ENCODE peak calls at places on chromosomes 6 and 20, in seven cellular contexts. D, I, U, T, K, L and M are unnamed samples.

GRCh38 chr20:44231193-44231592 is 15.9 kb upstream of the GDAP1L1 start:
- DNase-seq in D (no peak), I (no peak), U (no peak), T (no peak), K (no peak), L (no peak), M (no peak)

GRCh38 chr20:31788578-31788977 is 30.6 kb upstream of the MYLK2 start:
- DNase-seq in D (no peak), I (no peak), U (peak), T (no peak), K (no peak), L (no peak), M (no peak)

GRCh38 chr6:51996296-51996947 is 91.0 kb downstream of the PKHD1 start:
- DNase-seq in D (no peak), I (no peak), U (no peak), T (no peak), K (no peak), L (no peak), M (no peak)

GRCh38 chr20:41903614-41904013 is 285.4 kb upstream of the CHD6 start:
- DNase-seq in D (no peak), I (no peak), U (no peak), T (no peak), K (no peak), L (no peak), M (no peak)

GRCh38 chr6:4516206-4516605 is 260.0 kb upstream of the CDYL start:
- DNase-seq in D (no peak), I (no peak), U (no peak), T (no peak), K (no peak), L (no peak), M (no peak)

GRCh38 chr6:135537782-135538301 is 40.3 kb upstream of the AHI1 start:
- DNase-seq in D (peak), I (no peak), U (no peak), T (no peak), K (no peak), L (no peak), M (peak)

GRCh38 chr20:59547596-59547995 is 56.7 kb upstream of the PHACTR3 start:
- DNase-seq in D (no peak), I (no peak), U (no peak), T (no peak), K (no peak), L (no peak), M (no peak)

GRCh38 chr6:154996841-154997311 is 1.8 kb downstream of the TIAM2 start:
- DNase-seq in D (no peak), I (no peak), U (no peak), T (no peak), K (no peak), L (no peak), M (peak)

GRCh38 chr6:109511832-109512231 is 28.8 kb upstream of the ZBTB24 start:
- DNase-seq in D (no peak), I (no peak), U (no peak), T (no peak), K (no peak), L (no peak), M (no peak)

GRCh38 chr6:36727491-36728021 is 29.9 kb downstream of the RAB44 start:
- DNase-seq in D (no peak), I (no peak), U (no peak), T (no peak), K (no peak), L (no peak), M (no peak)

GRCh38 chr6:134199848-134200606 is 117.9 kb downstream of the SGK1 start:
- DNase-seq in D (no peak), I (no peak), U (no peak), T (no peak), K (no peak), L (no peak), M (no peak)

GRCh38 chr6:42135161-42135560 is 7.3 kb downstream of the C6orf132 start:
- DNase-seq in D (no peak), I (no peak), U (no peak), T (no peak), K (no peak), L (no peak), M (no peak)

GRCh38 chr6:40328376-40328987 is 258.7 kb downstream of the LRFN2 start:
- DNase-seq in D (peak), I (no peak), U (peak), T (no peak), K (no peak), L (no peak), M (peak)

GRCh38 chr20:12152996-12153395 is 235.3 kb downstream of the BTBD3 start:
- DNase-seq in D (no peak), I (no peak), U (no peak), T (no peak), K (no peak), L (no peak), M (no peak)

GRCh38 chr6:139776051-139776450 is 401.6 kb upstream of the CITED2 start:
- DNase-seq in D (no peak), I (no peak), U (peak), T (no peak), K (no peak), L (no peak), M (no peak)

GRCh38 chr20:1242530-1242929 is 16.7 kb downstream of the RAD21L1 start:
- DNase-seq in D (no peak), I (no peak), U (no peak), T (no peak), K (no peak), L (no peak), M (no peak)

GRCh38 chr6:87628881-87629280 is 38.9 kb downstream of the ORC3 start:
- DNase-seq in D (no peak), I (no peak), U (peak), T (no peak), K (no peak), L (no peak), M (no peak)

GRCh38 chr6:81792826-81793225 is 40.3 kb upstream of the TENT5A start:
- DNase-seq in D (no peak), I (no peak), U (no peak), T (no peak), K (no peak), L (no peak), M (no peak)

GRCh38 chr6:149169761-149170359 is 147.7 kb upstream of the TAB2 start:
- DNase-seq in D (no peak), I (peak), U (no peak), T (no peak), K (no peak), L (no peak), M (no peak)

GRCh38 chr6:145036236-145036635 is 699.1 kb downstream of the EPM2A start:
- DNase-seq in D (no peak), I (no peak), U (no peak), T (no peak), K (no peak), L (no peak), M (no peak)

GRCh38 chr6:28981833-28982475 is 23.2 kb downstream of the ZNF311 start:
- DNase-seq in D (peak), I (peak), U (peak), T (no peak), K (peak), L (peak), M (peak)

GRCh38 chr6:162864901-162865300 is 137.1 kb downstream of the PACRG start:
- DNase-seq in D (no peak), I (no peak), U (no peak), T (no peak), K (no peak), L (no peak), M (no peak)

GRCh38 chr6:145015739-145016558 is 719.4 kb downstream of the EPM2A start:
- DNase-seq in D (no peak), I (no peak), U (no peak), T (no peak), K (no peak), L (no peak), M (peak)

GRCh38 chr6:102759415-102759814 is 1365.9 kb downstream of the GRIK2 start:
- DNase-seq in D (no peak), I (no peak), U (no peak), T (no peak), K (no peak), L (no peak), M (no peak)

GRCh38 chr6:156767603-156768467 is 9.3 kb upstream of the ARID1B start:
- DNase-seq in D (no peak), I (no peak), U (no peak), T (no peak), K (no peak), L (no peak), M (no peak)

GRCh38 chr6:111625511-111626331 is 20.0 kb upstream of the TRAF3IP2 start:
- DNase-seq in D (no peak), I (no peak), U (peak), T (no peak), K (peak), L (peak), M (no peak)

GRCh38 chr20:62861732-62862336 is at the start of gene TCFL5:
- DNase-seq in D (peak), I (peak), U (peak), T (no peak), K (peak), L (peak), M (peak)

GRCh38 chr6:92538926-92539325 is 880.4 kb downstream of the EPHA7 start:
- DNase-seq in D (no peak), I (no peak), U (no peak), T (no peak), K (no peak), L (no peak), M (peak)

GRCh38 chr6:17988422-17988944 is 1.0 kb upstream of the KIF13A start:
- DNase-seq in D (no peak), I (no peak), U (no peak), T (no peak), K (no peak), L (no peak), M (no peak)

GRCh38 chr6:34243131-34243771 is 5.6 kb downstream of the SMIM29 start:
- DNase-seq in D (no peak), I (no peak), U (no peak), T (no peak), K (peak), L (peak), M (no peak)

GRCh38 chr6:166313255-166314070 is 5.3 kb upstream of the PRR18 start:
- DNase-seq in D (peak), I (no peak), U (peak), T (no peak), K (no peak), L (no peak), M (peak)

GRCh38 chr20:25321262-25321831 is 69.3 kb downstream of the ABHD12 start:
- DNase-seq in D (no peak), I (no peak), U (no peak), T (no peak), K (peak), L (no peak), M (no peak)

GRCh38 chr6:66930559-66931290 is 1223.7 kb upstream of the EYS start:
- DNase-seq in D (no peak), I (no peak), U (no peak), T (no peak), K (no peak), L (no peak), M (peak)

GRCh38 chr6:2940010-2940850 is 31.1 kb downstream of the SERPINB6 start:
- DNase-seq in D (peak), I (no peak), U (no peak), T (peak), K (peak), L (no peak), M (no peak)

GRCh38 chr6:14468656-14469321 is 351.2 kb downstream of the CD83 start:
- DNase-seq in D (no peak), I (no peak), U (no peak), T (no peak), K (no peak), L (no peak), M (no peak)

DNA sequence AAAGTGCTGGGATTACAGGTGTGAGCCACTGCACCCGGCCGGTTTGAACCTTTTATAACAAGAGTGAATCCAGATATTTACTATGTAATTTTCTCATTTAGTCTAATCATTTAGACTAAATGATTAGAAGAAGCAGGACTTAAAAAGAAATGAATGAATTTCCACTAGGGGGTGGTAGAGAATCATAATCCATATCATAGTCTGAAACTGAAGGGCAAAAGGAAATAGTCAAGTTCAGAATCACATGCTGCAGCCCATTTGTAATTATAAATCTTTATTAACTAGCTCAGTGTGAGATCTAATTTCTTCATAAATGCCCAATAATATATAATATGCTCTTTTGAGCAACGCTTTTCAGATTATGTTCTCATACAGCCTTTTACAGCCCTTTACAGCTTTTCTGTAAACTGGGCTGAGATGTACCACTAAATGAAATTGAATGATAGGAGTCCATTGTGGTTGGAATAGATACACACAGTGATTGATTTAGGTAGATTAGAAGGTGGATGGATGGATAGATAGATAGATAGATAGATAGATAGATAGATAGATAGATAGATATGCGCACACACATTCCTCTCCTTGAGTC is 31.8 kb downstream of the PSMB9 start:
- DNase-seq in D (no peak), I (no peak), U (peak), T (no peak), K (no peak), L (no peak), M (peak)
- TF ChIP-seq CTCF in D (peak), I (peak), U (peak), T (peak), K (peak), L (peak), M (peak)

GRCh38 chr6:116011520-116011919 is 49.2 kb downstream of the FRK start:
- DNase-seq in D (no peak), I (no peak), U (no peak), T (no peak), K (no peak), L (no peak), M (peak)

GRCh38 chr6:116012966-116013365 is 47.7 kb downstream of the FRK start:
- DNase-seq in D (no peak), I (no peak), U (no peak), T (no peak), K (no peak), L (no peak), M (peak)

GRCh38 chr6:116011096-116011401 is 49.6 kb downstream of the FRK start:
- DNase-seq in D (no peak), I (no peak), U (no peak), T (no peak), K (no peak), L (no peak), M (no peak)

GRCh38 chr6:116010400-116011095 is 50.1 kb downstream of the FRK start:
- DNase-seq in D (peak), I (peak), U (peak), T (no peak), K (peak), L (peak), M (peak)

DNA sequence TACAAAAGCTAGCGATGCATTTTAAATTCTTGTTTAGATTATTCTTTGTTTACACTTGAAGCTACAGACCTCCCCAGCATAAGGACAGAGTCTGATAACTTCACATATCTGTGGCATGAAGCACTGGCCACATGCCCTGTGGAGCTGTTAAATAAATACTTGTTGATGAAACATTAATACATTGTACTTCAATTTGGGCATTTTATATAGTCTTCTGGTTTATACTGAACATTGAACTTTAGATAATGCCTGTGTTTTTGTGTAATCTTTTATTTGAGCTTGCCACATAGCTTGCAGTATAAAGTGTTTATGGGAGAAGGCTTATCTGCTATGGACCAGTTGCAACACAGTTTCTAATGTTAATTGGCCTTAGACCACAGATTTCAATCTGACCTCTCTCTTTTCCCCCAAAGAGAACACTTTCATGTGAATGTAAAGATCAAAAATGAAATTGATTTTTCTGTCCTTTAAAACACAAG is 48.2 kb downstream of the FRK start:
- DNase-seq in D (no peak), I (no peak), U (no peak), T (no peak), K (no peak), L (no peak), M (no peak)
- H3K27ac ChIP-seq in D (no peak), I (no peak), U (no peak), T (no peak), K (no peak), L (no peak), M (no peak)

DNA sequence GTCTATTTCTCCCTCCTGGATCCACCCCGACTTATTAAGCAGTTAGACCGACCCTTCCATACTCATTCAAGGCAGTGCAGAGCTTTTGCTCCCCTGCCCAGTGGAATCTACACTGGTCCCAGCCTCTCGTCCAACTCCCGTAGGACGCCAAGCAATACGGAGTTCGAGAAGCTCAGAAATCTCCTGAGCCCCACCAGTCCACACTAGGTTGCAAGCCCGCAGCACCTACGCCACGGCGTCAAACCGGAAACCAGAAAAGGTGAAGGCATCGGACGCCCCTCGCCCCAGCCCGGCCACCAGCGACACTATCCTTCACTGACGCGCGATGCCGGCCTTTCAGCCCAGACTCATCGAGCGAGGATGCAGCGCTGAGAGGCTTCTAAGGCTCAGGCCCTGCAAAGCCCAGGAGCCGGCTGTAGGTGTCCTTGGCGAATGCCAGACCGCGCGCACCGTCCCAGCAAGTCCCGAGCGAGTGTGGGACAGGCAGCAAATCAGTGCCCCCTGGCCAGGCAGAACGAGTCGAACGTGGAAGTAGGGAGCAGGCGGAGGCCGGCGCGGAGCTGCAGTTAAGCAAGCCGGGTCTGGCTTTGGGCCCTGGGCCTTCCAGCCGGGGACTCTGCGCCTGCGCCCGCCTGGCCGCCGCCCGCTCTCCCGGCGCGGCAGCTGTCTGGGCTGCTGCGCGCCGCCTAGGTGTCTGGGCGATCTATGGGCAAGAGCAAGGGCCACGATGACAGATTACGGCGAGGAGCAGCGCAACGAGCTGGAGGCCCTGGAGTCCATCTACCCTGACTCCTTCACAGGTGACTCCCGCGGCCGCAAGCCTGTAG is at the start of gene RWDD1:
- DNase-seq in D (peak), I (peak), U (peak), T (peak), K (peak), L (peak), M (peak)
- TF ChIP-seq CTCF in D (no peak), I (no peak), U (no peak), T (no peak), K (peak), L (peak), M (no peak)

DNA sequence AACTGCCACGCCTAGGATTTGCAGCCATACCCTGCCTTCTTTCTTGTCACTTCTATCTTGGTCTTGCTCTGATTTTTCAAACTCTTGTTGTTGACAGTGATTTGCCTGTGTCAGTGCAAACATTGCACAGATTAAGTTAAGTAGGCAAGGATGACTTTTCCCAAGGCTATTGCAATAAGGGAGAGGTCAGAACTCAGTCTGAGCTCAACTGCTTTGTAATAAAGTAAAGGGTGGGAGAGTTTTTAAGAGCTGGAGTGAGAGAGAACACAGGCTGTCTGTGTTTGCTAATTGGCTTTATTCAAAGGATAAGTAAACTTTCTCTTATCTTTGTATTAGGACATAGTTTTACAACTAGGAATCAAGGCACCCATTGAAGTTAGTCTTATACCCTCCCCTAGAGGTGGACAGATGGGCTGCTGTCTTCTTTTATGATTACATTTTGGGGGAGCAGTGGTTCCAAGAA is 448.6 kb downstream of the PHF3 start:
- DNase-seq in D (no peak), I (no peak), U (no peak), T (no peak), K (no peak), L (no peak), M (no peak)
- H3K27ac ChIP-seq in D (no peak), I (no peak), U (no peak), T (no peak), K (no peak), L (no peak), M (no peak)